ENCODE peak calls at places on chromosome 11, in four cellular contexts. One of them, this sample, is unnamed. For H3K27me3, the result is how much of the 10 kb centered on the place peaks cover.

GRCh38 chr11:121929581-121929980 is 186.4 kb downstream of the BLID start:
- DNase-seq in SJSA1: no peak
- DNase-seq in AG04450: no peak
- DNase-seq in brain microvascular endothelial cell: peak
- DNase-seq in this sample: peak

GRCh38 chr11:60743058-60743457 is 13.6 kb upstream of the MS4A15 start:
- DNase-seq in SJSA1: no peak
- DNase-seq in AG04450: no peak
- DNase-seq in brain microvascular endothelial cell: no peak
- DNase-seq in this sample: no peak

GRCh38 chr11:1305063-1305495 is 4.4 kb downstream of the TOLLIP start:
- DNase-seq in SJSA1: no peak
- DNase-seq in brain microvascular endothelial cell: no peak
- DNase-seq in AG04450: no peak
- DNase-seq in this sample: no peak

GRCh38 chr11:73262851-73263495 is 9.2 kb upstream of the P2RY6 start:
- DNase-seq in brain microvascular endothelial cell: peak
- DNase-seq in AG04450: no peak
- DNase-seq in SJSA1: no peak
- DNase-seq in this sample: peak

GRCh38 chr11:72826191-72826941 is 12.2 kb downstream of the ATG16L2 start:
- DNase-seq in brain microvascular endothelial cell: no peak
- DNase-seq in AG04450: no peak
- DNase-seq in SJSA1: no peak
- DNase-seq in this sample: no peak

GRCh38 chr11:74770456-74770855 is 21.8 kb downstream of the RNF169 start:
- DNase-seq in brain microvascular endothelial cell: no peak
- DNase-seq in AG04450: no peak
- DNase-seq in SJSA1: no peak
- DNase-seq in this sample: no peak

GRCh38 chr11:9459573-9460321 is 1.1 kb upstream of the ZNF143 start:
- DNase-seq in brain microvascular endothelial cell: peak
- DNase-seq in SJSA1: peak
- DNase-seq in AG04450: peak
- DNase-seq in this sample: peak

GRCh38 chr11:9859491-9860305 is 195.8 kb downstream of the SWAP70 start:
- DNase-seq in AG04450: no peak
- DNase-seq in SJSA1: no peak
- DNase-seq in brain microvascular endothelial cell: peak
- DNase-seq in this sample: peak

GRCh38 chr11:33413296-33413695 is 156.1 kb downstream of the HIPK3 start:
- DNase-seq in AG04450: no peak
- DNase-seq in SJSA1: no peak
- DNase-seq in brain microvascular endothelial cell: no peak
- DNase-seq in this sample: no peak

GRCh38 chr11:126862664-126863247 is 137.8 kb downstream of the KIRREL3 start:
- DNase-seq in SJSA1: no peak
- DNase-seq in brain microvascular endothelial cell: no peak
- DNase-seq in AG04450: no peak
- DNase-seq in this sample: no peak

GRCh38 chr11:85889676-85890579 is 34.7 kb downstream of the CCDC83 start:
- DNase-seq in SJSA1: peak
- DNase-seq in brain microvascular endothelial cell: peak
- DNase-seq in AG04450: no peak
- DNase-seq in this sample: peak

GRCh38 chr11:130786586-130786985 is 129.7 kb downstream of the SNX19 start:
- DNase-seq in brain microvascular endothelial cell: no peak
- DNase-seq in SJSA1: no peak
- DNase-seq in AG04450: no peak
- DNase-seq in this sample: no peak

GRCh38 chr11:46837860-46838259 is 8.2 kb downstream of the CKAP5 start:
- DNase-seq in AG04450: no peak
- DNase-seq in SJSA1: no peak
- DNase-seq in brain microvascular endothelial cell: no peak
- DNase-seq in this sample: no peak

GRCh38 chr11:131908316-131908715 is 537.9 kb downstream of the NTM start:
- DNase-seq in brain microvascular endothelial cell: no peak
- DNase-seq in SJSA1: no peak
- DNase-seq in AG04450: no peak
- DNase-seq in this sample: no peak
- H3K27me3 ChIP-seq in brain microvascular endothelial cell: under half
- H3K27me3 ChIP-seq in SJSA1: under half
- H3K27me3 ChIP-seq in AG04450: under half
- H3K27me3 ChIP-seq in this sample: under half

DNA sequence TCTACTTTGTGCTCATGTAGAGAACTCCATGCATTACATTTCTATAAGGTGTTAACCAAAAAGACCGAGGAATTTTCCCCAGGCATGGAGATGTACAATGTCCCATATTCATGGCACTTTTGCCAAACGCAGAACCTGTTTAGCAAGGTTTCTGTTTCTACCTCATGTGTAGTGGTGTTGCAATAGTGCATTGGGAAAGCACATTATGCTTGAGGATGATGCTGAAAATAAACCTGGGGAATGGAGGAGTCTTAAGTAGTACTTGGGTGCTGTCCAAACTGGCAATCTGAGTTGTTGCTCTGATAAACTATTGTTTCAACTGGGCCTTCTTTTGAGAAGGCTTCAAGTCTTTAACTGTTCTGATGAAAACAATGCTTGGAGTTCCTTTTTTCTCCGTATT is 11.5 kb upstream of the MUC15 start:
- DNase-seq in brain microvascular endothelial cell: peak
- DNase-seq in SJSA1: no peak
- DNase-seq in AG04450: no peak
- DNase-seq in this sample: peak
- H3K4me3 ChIP-seq in brain microvascular endothelial cell: no peak
- H3K4me3 ChIP-seq in SJSA1: no peak
- H3K4me3 ChIP-seq in AG04450: no peak
- H3K4me3 ChIP-seq in this sample: no peak

GRCh38 chr11:115220881-115221280 is 283.3 kb downstream of the CADM1 start:
- DNase-seq in brain microvascular endothelial cell: no peak
- DNase-seq in SJSA1: no peak
- DNase-seq in AG04450: no peak
- DNase-seq in this sample: no peak
- H3K27me3 ChIP-seq in brain microvascular endothelial cell: under half
- H3K27me3 ChIP-seq in SJSA1: under half
- H3K27me3 ChIP-seq in AG04450: under half
- H3K27me3 ChIP-seq in this sample: under half

DNA sequence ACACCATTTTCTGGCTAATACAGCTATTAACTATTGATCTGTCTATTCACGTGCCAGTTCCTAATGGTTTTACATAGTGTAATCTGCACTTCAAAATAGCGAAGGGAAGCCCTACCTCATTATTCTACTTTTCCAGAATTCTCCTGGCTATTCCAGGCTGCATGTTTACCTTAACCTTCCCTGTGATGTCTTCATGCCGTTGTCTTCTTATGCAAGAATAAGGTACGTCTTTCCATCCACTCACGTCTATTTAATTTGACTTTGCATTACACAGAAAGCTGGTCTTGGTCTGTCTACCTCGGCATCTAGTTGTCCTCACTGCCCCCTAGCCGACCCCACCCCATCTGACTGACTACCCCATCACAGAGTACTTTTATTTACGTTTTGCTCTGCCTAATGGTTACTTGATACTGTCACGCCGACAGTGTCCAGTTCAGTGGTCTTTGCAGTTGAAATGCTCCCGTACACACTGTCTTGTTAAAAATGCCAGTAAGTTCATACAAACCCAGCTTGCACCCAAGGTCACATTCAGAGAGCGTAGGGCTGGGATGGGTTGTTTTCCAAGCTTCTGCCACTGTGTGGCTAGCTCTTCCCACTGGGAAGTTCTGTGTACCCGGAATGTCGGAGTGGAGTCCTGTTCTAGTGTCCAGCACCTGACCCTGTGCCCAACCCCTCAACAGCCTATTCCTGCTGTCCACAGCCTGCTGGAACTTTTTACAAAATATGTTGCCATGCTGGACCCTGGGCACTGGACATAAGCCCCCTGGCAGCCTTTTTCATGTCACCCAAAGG is 15.0 kb downstream of the NEAT1 start:
- DNase-seq in AG04450: no peak
- DNase-seq in SJSA1: no peak
- DNase-seq in brain microvascular endothelial cell: no peak
- DNase-seq in this sample: peak
- H3K4me3 ChIP-seq in AG04450: no peak
- H3K4me3 ChIP-seq in SJSA1: no peak
- H3K4me3 ChIP-seq in brain microvascular endothelial cell: no peak
- H3K4me3 ChIP-seq in this sample: peak

GRCh38 chr11:70705097-70705496 is 306.8 kb downstream of the CTTN start:
- DNase-seq in brain microvascular endothelial cell: no peak
- DNase-seq in AG04450: no peak
- DNase-seq in SJSA1: no peak
- DNase-seq in this sample: no peak
- H3K27me3 ChIP-seq in brain microvascular endothelial cell: under half
- H3K27me3 ChIP-seq in AG04450: under half
- H3K27me3 ChIP-seq in SJSA1: under half
- H3K27me3 ChIP-seq in this sample: under half

DNA sequence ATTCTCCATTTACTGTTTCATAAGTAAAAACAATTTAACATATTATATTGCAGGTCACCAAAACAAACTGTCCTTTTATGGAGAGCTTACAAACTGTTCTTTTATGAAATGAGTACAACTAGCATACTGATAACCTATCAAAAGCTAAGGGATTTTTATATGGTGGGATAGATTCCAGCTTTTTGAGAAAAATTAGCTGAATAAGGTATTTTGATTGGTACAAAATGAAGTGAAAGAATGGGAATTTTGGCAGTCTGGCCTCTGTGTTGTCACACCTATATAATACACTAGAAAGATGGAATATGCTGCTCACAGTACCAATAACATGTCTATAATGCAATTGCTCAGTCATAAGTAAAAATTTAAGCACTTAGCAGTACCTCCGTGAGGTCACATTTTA is 11.4 kb downstream of the TRAF6 start:
- DNase-seq in brain microvascular endothelial cell: no peak
- DNase-seq in AG04450: no peak
- DNase-seq in SJSA1: no peak
- DNase-seq in this sample: no peak
- H3K4me3 ChIP-seq in brain microvascular endothelial cell: no peak
- H3K4me3 ChIP-seq in AG04450: no peak
- H3K4me3 ChIP-seq in SJSA1: no peak
- H3K4me3 ChIP-seq in this sample: no peak

DNA sequence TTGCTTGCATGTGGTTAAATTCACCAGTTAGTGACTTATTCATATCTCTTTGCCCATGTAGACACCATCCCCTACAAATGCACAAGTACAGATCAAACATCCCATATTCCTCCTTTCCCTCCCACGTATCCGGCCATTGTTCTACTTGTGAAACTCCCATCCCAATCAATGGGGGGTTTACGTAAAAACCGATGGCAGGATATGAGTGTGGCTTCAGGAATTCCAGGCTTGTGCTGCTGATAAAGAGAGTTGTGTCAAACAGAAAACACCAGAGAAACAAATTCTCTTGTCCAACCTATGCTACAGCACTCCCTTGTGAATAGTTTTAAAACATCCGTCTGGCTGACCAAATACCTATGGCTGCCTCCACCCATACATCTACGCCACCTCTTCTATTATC is 15.5 kb downstream of the FLI1 start:
- DNase-seq in brain microvascular endothelial cell: peak
- DNase-seq in SJSA1: peak
- DNase-seq in AG04450: peak
- DNase-seq in this sample: peak
- H3K27me3 ChIP-seq in brain microvascular endothelial cell: under half
- H3K27me3 ChIP-seq in SJSA1: under half
- H3K27me3 ChIP-seq in AG04450: under half
- H3K27me3 ChIP-seq in this sample: under half

GRCh38 chr11:45289369-45289768 is 3.2 kb upstream of the SYT13 start:
- DNase-seq in AG04450: peak
- DNase-seq in brain microvascular endothelial cell: peak
- DNase-seq in SJSA1: no peak
- DNase-seq in this sample: peak

GRCh38 chr11:45285289-45285828 is 782 bp downstream of the SYT13 start:
- DNase-seq in AG04450: no peak
- DNase-seq in brain microvascular endothelial cell: no peak
- DNase-seq in SJSA1: no peak
- DNase-seq in this sample: no peak

GRCh38 chr11:45288395-45288794 is 2.3 kb upstream of the SYT13 start:
- DNase-seq in AG04450: no peak
- DNase-seq in SJSA1: peak
- DNase-seq in brain microvascular endothelial cell: no peak
- DNase-seq in this sample: no peak

GRCh38 chr11:45287316-45287903 is 1.3 kb upstream of the SYT13 start:
- DNase-seq in brain microvascular endothelial cell: no peak
- DNase-seq in AG04450: no peak
- DNase-seq in SJSA1: peak
- DNase-seq in this sample: no peak

GRCh38 chr11:45285931-45286632 is at the start of gene SYT13:
- DNase-seq in brain microvascular endothelial cell: no peak
- DNase-seq in AG04450: no peak
- DNase-seq in SJSA1: peak
- DNase-seq in this sample: peak
- H3K4me3 ChIP-seq in brain microvascular endothelial cell: peak
- H3K4me3 ChIP-seq in AG04450: no peak
- H3K4me3 ChIP-seq in SJSA1: no peak
- H3K4me3 ChIP-seq in this sample: no peak

GRCh38 chr11:124753207-124753606 is 1.2 kb upstream of the VSIG2 start:
- DNase-seq in SJSA1: no peak
- DNase-seq in brain microvascular endothelial cell: no peak
- DNase-seq in AG04450: no peak
- DNase-seq in this sample: no peak
- H3K27me3 ChIP-seq in SJSA1: under half
- H3K27me3 ChIP-seq in brain microvascular endothelial cell: under half
- H3K27me3 ChIP-seq in AG04450: under half
- H3K27me3 ChIP-seq in this sample: half or more

GRCh38 chr11:36357831-36358230 is 61.7 kb downstream of the PRR5L start:
- DNase-seq in AG04450: no peak
- DNase-seq in SJSA1: no peak
- DNase-seq in brain microvascular endothelial cell: no peak
- DNase-seq in this sample: no peak

GRCh38 chr11:36360833-36361232 is 64.7 kb downstream of the PRR5L start:
- DNase-seq in SJSA1: no peak
- DNase-seq in AG04450: no peak
- DNase-seq in brain microvascular endothelial cell: no peak
- DNase-seq in this sample: peak

GRCh38 chr11:36356201-36356600 is 60.1 kb downstream of the PRR5L start:
- DNase-seq in AG04450: no peak
- DNase-seq in SJSA1: no peak
- DNase-seq in brain microvascular endothelial cell: no peak
- DNase-seq in this sample: peak

GRCh38 chr11:36360318-36360717 is 64.2 kb downstream of the PRR5L start:
- DNase-seq in AG04450: no peak
- DNase-seq in SJSA1: no peak
- DNase-seq in brain microvascular endothelial cell: no peak
- DNase-seq in this sample: no peak

GRCh38 chr11:36358436-36358835 is 62.3 kb downstream of the PRR5L start:
- DNase-seq in brain microvascular endothelial cell: no peak
- DNase-seq in SJSA1: no peak
- DNase-seq in AG04450: no peak
- DNase-seq in this sample: no peak
- H3K4me3 ChIP-seq in brain microvascular endothelial cell: no peak
- H3K4me3 ChIP-seq in SJSA1: no peak
- H3K4me3 ChIP-seq in AG04450: no peak
- H3K4me3 ChIP-seq in this sample: no peak

This sample was measured in adipocyte.